ENCODE peak calls at places on chromosomes 13 and 19, in seven cellular contexts. K is heart left ventricle, X is AG04450, B is fibroblast of lung, T is psoas muscle, H is colonic mucosa, E is left ventricle myocardium inferior. I is an unnamed sample. For H3K9me3, the result is how much of the 10 kb centered on the place peaks cover.

GRCh38 chr13:66887088-66887487 is 343.0 kb downstream of the PCDH9 start:
- DNase-seq in T (no peak), X (peak), E (no peak), K (no peak), H (no peak), B (peak), I (peak)

GRCh38 chr19:19627716-19628498 is at the start of gene LPAR2:
- DNase-seq in X (no peak), T (peak), K (peak), E (no peak), H (peak), B (no peak), I (no peak)

GRCh38 chr19:27745978-27746542 is 1466.9 kb downstream of the UQCRFS1 start:
- DNase-seq in B (no peak), E (no peak), K (no peak), X (no peak), H (peak), T (no peak), I (no peak)

GRCh38 chr19:1049841-1050240 is 9.9 kb downstream of the ABCA7 start:
- DNase-seq in T (no peak), E (no peak), H (no peak), X (no peak), K (no peak), B (no peak), I (no peak)

GRCh38 chr19:2035590-2035991 is 15.5 kb downstream of the MKNK2 start:
- DNase-seq in E (no peak), T (peak), X (no peak), K (no peak), B (no peak), H (no peak), I (no peak)

GRCh38 chr13:75656590-75656989 is 20.5 kb downstream of the LMO7 start:
- DNase-seq in X (no peak), H (no peak), K (no peak), T (no peak), E (no peak), B (no peak), I (no peak)

GRCh38 chr13:51083706-51084105 is 27.4 kb downstream of the C13orf42 start:
- DNase-seq in B (no peak), K (no peak), T (no peak), E (no peak), X (no peak), H (no peak), I (no peak)

GRCh38 chr13:78228940-78229339 is 310.3 kb upstream of the EDNRB start:
- DNase-seq in B (peak), T (no peak), H (no peak), X (no peak), E (no peak), K (no peak), I (no peak)

GRCh38 chr13:77509221-77509620 is 26.3 kb upstream of the SCEL start:
- DNase-seq in B (peak), H (no peak), X (no peak), E (no peak), K (no peak), T (no peak), I (no peak)

GRCh38 chr19:3801412-3802096 is 15.4 kb upstream of the MATK start:
- DNase-seq in B (no peak), T (no peak), E (peak), X (no peak), H (peak), K (peak), I (peak)

GRCh38 chr19:14544977-14545715 is 15.8 kb downstream of the TECR start:
- DNase-seq in B (no peak), E (peak), K (peak), T (peak), X (no peak), H (no peak), I (peak)

GRCh38 chr13:49635599-49636433 is 7.5 kb downstream of the ARL11 start:
- DNase-seq in H (no peak), X (peak), T (no peak), K (no peak), E (no peak), B (peak), I (peak)

GRCh38 chr19:47240996-47241918 is 10.3 kb upstream of the BBC3 start:
- DNase-seq in H (peak), B (peak), E (peak), X (no peak), T (peak), K (peak), I (peak)

GRCh38 chr19:42176990-42177685 is 40.3 kb downstream of the DEDD2 start:
- DNase-seq in T (peak), H (peak), K (peak), E (peak), B (peak), X (peak), I (peak)

GRCh38 chr19:45630463-45630862 is 8.7 kb downstream of the EML2 start:
- DNase-seq in H (no peak), B (peak), K (no peak), X (no peak), T (no peak), E (no peak), I (no peak)

GRCh38 chr19:5953680-5954213 is 24.2 kb downstream of the RANBP3 start:
- DNase-seq in H (no peak), K (no peak), E (no peak), B (no peak), X (no peak), T (no peak), I (no peak)

GRCh38 chr19:58046856-58047255 is 12.2 kb upstream of the ZNF135 start:
- DNase-seq in B (no peak), H (no peak), T (no peak), X (no peak), E (no peak), K (no peak), I (no peak)
- H3K9me3 ChIP-seq in B (under half), H (under half), T (under half), X (half or more), E (half or more), K (half or more), I (under half)

GRCh38 chr13:44365008-44365407 is 8.6 kb upstream of the SERP2 start:
- DNase-seq in X (peak), B (peak), E (no peak), H (no peak), T (no peak), K (no peak), I (no peak)
- H3K9me3 ChIP-seq in X (under half), B (under half), E (under half), H (under half), T (under half), K (under half), I (under half)

GRCh38 chr13:105735269-105735668 is 800.2 kb downstream of the EFNB2 start:
- DNase-seq in K (no peak), E (no peak), T (no peak), B (no peak), X (no peak), H (no peak), I (no peak)
- H3K9me3 ChIP-seq in K (under half), E (under half), T (under half), B (under half), X (under half), H (under half), I (under half)

DNA sequence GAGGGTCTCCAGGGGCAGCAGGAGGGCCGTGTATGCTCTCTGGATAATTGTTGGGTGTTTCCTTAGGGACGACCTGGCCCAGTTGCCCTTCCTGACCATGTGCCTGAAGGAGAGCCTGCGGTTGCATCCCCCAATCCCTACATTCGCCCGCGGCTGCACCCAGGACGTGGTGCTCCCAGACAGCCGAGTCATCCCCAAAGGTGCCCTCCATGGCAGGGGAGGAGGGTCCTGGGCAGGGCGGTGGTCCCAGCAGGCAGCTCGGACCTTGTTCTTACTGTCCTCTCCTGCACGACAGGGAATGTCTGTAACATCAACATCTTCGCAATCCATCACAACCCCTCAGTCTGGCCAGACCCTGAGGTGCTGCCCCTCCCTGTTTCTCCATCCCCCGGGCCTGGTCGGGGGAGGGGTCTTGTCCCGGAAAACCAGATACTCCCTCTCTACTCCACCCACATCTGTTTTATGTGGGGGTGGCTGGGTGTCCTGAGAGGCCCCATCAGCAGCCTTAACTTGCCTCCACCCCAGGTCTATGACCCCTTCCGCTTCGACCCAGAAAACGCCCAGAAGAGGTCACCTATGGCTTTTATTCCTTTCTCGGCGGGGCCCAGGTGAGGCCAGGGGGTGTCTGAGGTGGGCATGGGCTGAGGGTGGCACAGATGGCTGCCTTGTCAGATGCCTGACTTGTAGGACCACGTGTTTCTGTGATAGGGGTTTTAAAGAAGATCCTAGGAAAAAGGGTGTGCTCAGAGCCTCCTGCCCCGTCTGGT is 12.3 kb upstream of the CYP4F3 start:
- DNase-seq in H (no peak), T (no peak), E (no peak), K (no peak), X (no peak), B (no peak), I (no peak)
- H3K9me3 ChIP-seq in H (under half), T (under half), E (under half), K (under half), X (under half), B (under half), I (under half)

I was measured in heart right ventricle.